ENCODE peak calls at places on chromosome X, in four cellular contexts. A is HEK293T, Q is K562, O is HepG2. R is an unnamed sample.

GRCh38 chrX:40391662-40392061 is 189.1 kb upstream of the ATP6AP2 start:
- DNase-seq in O (no peak), Q (peak), A (no peak), R (no peak)

GRCh38 chrX:111339212-111339611 is 68.9 kb upstream of the CAPN6 start:
- DNase-seq in O (no peak), A (no peak), Q (no peak), R (no peak)

GRCh38 chrX:10783451-10783995 is 163.1 kb upstream of the MID1 start:
- DNase-seq in Q (no peak), O (no peak), A (no peak), R (no peak)

GRCh38 chrX:940691-941090 is 271.8 kb downstream of the CRLF2 start:
- DNase-seq in A (no peak), Q (no peak), O (no peak), R (no peak)

GRCh38 chrX:9899640-9900075 is 67.5 kb upstream of the CLDN34 start:
- DNase-seq in O (no peak), A (no peak), Q (no peak), R (no peak)

GRCh38 chrX:128458888-128459287 is 406.7 kb upstream of the ACTRT1 start:
- DNase-seq in O (no peak), A (no peak), Q (no peak), R (no peak)

GRCh38 chrX:28022371-28022770 is 41.1 kb upstream of the DCAF8L1 start:
- DNase-seq in O (no peak), A (no peak), Q (no peak), R (no peak)

GRCh38 chrX:65731684-65732289 is 64.3 kb downstream of the MSN start:
- DNase-seq in Q (no peak), O (no peak), A (no peak), R (no peak)

GRCh38 chrX:130652824-130653578 is 250.0 kb downstream of the ENOX2 start:
- DNase-seq in Q (no peak), A (no peak), O (no peak), R (no peak)

GRCh38 chrX:85501349-85501748 is 121.9 kb upstream of the POF1B start:
- DNase-seq in A (no peak), Q (no peak), O (no peak), R (no peak)

GRCh38 chrX:133980832-133981588 is 4.4 kb downstream of the GPC3 start:
- DNase-seq in A (no peak), O (no peak), Q (no peak), R (no peak)

GRCh38 chrX:49106930-49107329 is 16.6 kb downstream of the GPKOW start:
- DNase-seq in A (peak), Q (no peak), O (peak), R (peak)

GRCh38 chrX:149259241-149259640 is 245.9 kb downstream of the IDS start:
- DNase-seq in A (no peak), O (no peak), Q (no peak), R (no peak)

GRCh38 chrX:20418379-20418778 is 151.7 kb upstream of the RPS6KA3 start:
- DNase-seq in A (no peak), O (no peak), Q (no peak), R (no peak)

GRCh38 chrX:101759000-101759399 is 99.3 kb upstream of the ARMCX2 start:
- DNase-seq in Q (peak), A (peak), O (peak), R (peak)

GRCh38 chrX:356385-357034 is 30.2 kb downstream of the PPP2R3B start:
- DNase-seq in A (no peak), O (no peak), Q (no peak), R (no peak)

GRCh38 chrX:3384330-3384729 is 37.9 kb upstream of the MXRA5 start:
- DNase-seq in A (no peak), O (no peak), Q (no peak), R (no peak)

GRCh38 chrX:48493890-48494364 is 14.9 kb upstream of the PORCN start:
- DNase-seq in A (peak), Q (peak), O (peak), R (peak)

GRCh38 chrX:40189018-40189417 is 91.3 kb upstream of the BCOR start:
- DNase-seq in O (no peak), Q (no peak), A (no peak), R (no peak)

GRCh38 chrX:100863326-100863854 is 10.8 kb downstream of the NOX1 start:
- DNase-seq in A (no peak), O (no peak), Q (no peak), R (no peak)

GRCh38 chrX:153880440-153880815 is 5.5 kb downstream of the L1CAM start:
- DNase-seq in A (no peak), O (no peak), Q (no peak), R (no peak)

GRCh38 chrX:35890699-35891098 is 28.8 kb upstream of the CFAP47 start:
- DNase-seq in O (peak), Q (peak), A (peak), R (peak)

GRCh38 chrX:22740836-22741235 is 258.9 kb upstream of the DDX53 start:
- DNase-seq in Q (no peak), O (no peak), A (no peak), R (no peak)

GRCh38 chrX:57587062-57587461 is 4.7 kb upstream of the ZXDB start:
- DNase-seq in Q (no peak), A (no peak), O (no peak), R (no peak)

GRCh38 chrX:129726307-129727111 is 12.3 kb upstream of the XPNPEP2 start:
- DNase-seq in Q (peak), A (peak), O (peak), R (peak)

GRCh38 chrX:27445438-27445837 is 17.7 kb downstream of the PPP4R3C start:
- DNase-seq in Q (no peak), A (no peak), O (peak), R (no peak)

GRCh38 chrX:150531467-150531866 is 37.0 kb upstream of the MTM1 start:
- DNase-seq in Q (no peak), O (no peak), A (no peak), R (no peak)

GRCh38 chrX:150529587-150529986 is 38.8 kb upstream of the MTM1 start:
- DNase-seq in Q (no peak), O (no peak), A (no peak), R (no peak)

GRCh38 chrX:150530821-150531220 is 37.6 kb upstream of the MTM1 start:
- DNase-seq in Q (no peak), A (no peak), O (no peak), R (no peak)

GRCh38 chrX:150536455-150537116 is 31.8 kb upstream of the MTM1 start:
- DNase-seq in Q (peak), O (no peak), A (peak), R (no peak)

DNA sequence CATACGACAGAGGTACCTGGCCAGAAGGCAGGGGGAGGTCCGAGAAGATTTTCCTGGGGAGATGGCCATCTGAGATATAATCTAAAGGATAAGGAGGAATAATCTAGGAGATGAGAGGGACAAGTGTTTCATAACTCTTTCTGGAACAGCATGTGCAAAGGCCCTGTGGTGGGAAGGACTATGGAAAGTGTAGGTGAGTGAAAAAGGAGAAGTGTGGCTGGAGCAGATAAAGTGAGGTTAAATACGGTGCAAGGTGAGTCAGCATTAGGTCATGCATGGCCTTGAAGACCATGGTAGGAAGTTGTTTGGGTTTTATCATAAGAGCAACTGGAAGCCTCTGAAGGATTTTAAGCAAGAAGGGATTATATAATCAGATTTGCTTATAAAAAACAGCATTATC is 34.6 kb upstream of the MTM1 start:
- DNase-seq in O (no peak), Q (peak), A (no peak), R (no peak)
- TF ChIP-seq SP1 in O (no peak), Q (no peak), A (no peak), R (no peak)

GRCh38 chrX:109448539-109448938 is 33.3 kb downstream of the GUCY2F start:
- DNase-seq in O (no peak), Q (no peak), A (no peak), R (no peak)
- TF ChIP-seq ELF4 in O (no peak), Q (no peak), A (no peak), R (no peak)

GRCh38 chrX:41688835-41689234 is at the start of gene GPR34:
- DNase-seq in Q (no peak), O (no peak), A (no peak), R (no peak)
- TF ChIP-seq SP1 in Q (no peak), O (no peak), A (no peak), R (no peak)

GRCh38 chrX:124240422-124240821 is 92.0 kb upstream of the TEX13D start:
- DNase-seq in A (no peak), O (no peak), Q (no peak), R (no peak)

GRCh38 chrX:124242160-124242559 is 90.3 kb upstream of the TEX13D start:
- DNase-seq in Q (no peak), O (no peak), A (no peak), R (no peak)

GRCh38 chrX:124239911-124240310 is 92.5 kb upstream of the TEX13D start:
- DNase-seq in O (no peak), A (no peak), Q (no peak), R (no peak)

GRCh38 chrX:124239324-124239723 is 93.1 kb upstream of the TEX13D start:
- DNase-seq in Q (no peak), O (no peak), A (no peak), R (no peak)

DNA sequence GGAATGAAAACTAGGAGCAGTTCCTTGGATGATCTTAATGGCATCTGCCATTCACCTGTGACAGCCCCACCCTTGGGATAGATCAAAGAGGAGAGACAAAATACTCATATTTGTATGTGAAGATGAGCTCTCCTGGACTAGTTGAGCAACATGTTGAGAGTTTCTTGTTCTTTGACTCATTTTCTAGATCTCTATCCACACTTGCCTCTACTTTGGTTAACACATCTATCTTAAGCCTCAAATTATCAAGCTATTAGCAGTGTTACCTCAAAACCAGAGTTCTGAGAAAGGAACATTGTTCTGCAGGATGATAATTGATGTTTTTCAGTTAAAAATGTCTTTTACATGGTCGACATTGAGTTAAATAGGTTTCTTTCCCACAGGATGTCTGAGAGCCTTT is 94.2 kb upstream of the TEX13D start:
- DNase-seq in O (no peak), Q (no peak), A (no peak), R (no peak)
- TF ChIP-seq ELF4 in O (no peak), Q (no peak), A (no peak), R (no peak)

DNA sequence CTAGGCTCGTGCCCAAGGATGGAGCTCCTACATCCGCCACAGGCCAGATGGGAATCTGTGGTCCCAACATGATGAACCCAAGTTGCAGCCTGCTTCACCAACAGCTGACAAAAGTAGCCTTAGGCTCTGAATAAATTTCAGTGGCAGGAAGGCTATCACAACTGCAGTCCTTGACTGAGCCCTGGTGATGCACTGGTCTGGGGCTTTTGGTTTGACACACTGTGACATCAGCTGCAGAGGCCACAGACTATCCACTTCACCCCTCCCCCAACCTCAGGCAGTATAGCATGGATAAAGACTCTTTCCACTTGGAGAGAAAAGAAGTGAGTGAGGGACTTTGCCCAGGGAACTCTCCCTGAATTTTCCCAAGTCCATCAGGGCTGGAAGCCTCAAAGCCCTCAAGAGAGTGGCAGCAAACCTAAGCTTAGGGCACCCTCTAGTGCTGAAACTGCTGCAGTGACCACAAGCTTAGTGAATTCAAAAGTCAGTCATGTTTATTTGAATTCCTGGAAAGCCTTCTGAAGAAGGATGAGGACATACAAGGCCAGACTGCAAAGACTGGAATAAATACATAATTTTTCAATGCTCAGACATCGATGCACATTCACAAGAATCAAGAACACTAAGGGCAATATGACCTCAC is 135.0 kb upstream of the TENT5D start:
- DNase-seq in O (peak), A (peak), Q (no peak), R (peak)
- TF ChIP-seq SP1 in O (no peak), A (no peak), Q (no peak), R (no peak)

DNA sequence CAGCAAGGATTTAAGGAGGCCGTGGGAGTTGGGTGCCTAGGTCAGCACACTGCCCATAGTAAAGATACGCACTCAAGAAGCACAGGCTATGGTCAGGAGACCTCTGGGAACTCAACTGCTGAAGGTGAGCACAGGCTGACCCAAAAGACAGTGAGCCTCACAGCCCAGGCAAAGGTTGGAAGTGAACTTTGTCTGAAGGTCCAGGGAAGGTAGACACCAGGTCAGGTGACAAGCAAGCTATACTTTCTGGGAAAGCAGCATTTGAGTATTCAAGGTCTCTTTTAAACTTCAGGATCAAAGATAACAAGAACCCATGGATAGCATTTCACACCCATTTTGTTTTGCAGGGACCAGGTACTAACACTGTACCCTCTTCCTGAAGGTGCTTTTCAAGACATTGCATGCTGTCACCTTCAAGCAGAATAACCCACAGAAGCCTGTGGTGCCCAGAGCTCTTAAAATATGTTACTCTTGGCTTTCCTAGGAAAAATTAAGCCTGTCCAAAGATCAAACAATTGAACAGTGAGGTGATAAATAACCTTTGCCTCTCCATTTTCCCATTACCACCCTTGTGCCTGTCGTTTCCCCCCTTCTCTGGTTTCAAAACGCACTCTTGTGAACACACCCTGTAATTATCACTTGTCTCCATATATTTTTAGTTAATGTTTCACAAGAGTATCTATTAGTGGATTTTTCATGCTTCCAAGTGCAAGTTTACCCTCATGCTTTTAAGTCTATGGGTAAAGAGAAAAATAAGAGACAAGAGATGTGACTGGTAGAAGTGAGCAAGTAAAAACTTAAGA is 3.4 kb upstream of the S100G start:
- DNase-seq in Q (no peak), A (no peak), O (peak), R (no peak)
- TF ChIP-seq ELF4 in Q (no peak), A (no peak), O (no peak), R (no peak)

DNA sequence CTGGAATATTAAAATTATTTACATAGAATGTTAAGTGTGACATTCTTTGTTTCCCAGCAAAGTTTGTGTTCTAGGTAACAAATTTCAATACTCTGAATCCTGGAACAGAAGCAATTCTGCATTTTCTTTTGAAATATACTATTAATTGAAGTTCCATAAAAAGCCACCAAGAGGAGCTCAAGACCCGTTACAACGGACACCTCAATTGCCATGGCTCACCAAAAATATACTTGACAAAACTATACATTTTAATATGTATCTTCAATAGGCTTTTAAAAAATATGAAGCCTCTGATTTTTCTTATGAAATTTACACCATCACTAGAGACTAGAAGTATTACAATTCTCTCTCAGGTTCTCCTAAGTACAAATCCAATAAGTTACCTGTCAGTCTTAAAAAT is 111.4 kb downstream of the NYX start:
- DNase-seq in Q (peak), O (no peak), A (peak), R (no peak)
- TF ChIP-seq SP1 in Q (no peak), O (no peak), A (no peak), R (no peak)

GRCh38 chrX:34275710-34276109 is 143.6 kb upstream of the FAM47A start:
- DNase-seq in A (no peak), O (no peak), Q (no peak), R (no peak)
- TF ChIP-seq ELF4 in A (no peak), O (no peak), Q (no peak), R (no peak)